ENCODE peak calls at places on chromosomes 4 and X, in eight cellular contexts. One of them, this sample, is unnamed.

GRCh38 chrX:30530591-30530990 is 47.0 kb downstream of the TASL start:
- DNase-seq in activated CD4-positive, alpha-beta T cell treated with anti-CD3 and anti-CD28 coated beads, Interleukin-2, amount 50 U/mL, for 48 hours: no peak
- DNase-seq in NCI-H2081: no peak
- DNase-seq in activated T-cell treated with anti-CD3 and anti-CD28 coated beads, Interleukin-2, amount 50 U/mL, for 72 hours: no peak
- DNase-seq in fibroblast of pulmonary artery: peak; percentile 51
- DNase-seq in T follicular helper cell: no peak
- DNase-seq in activated T-helper 1 cell treated with anti-CD3 and anti-CD28 coated beads, Interleukin-2, amount 50 U/mL, for 16 hours: no peak
- DNase-seq in hypothalamus: no peak
- DNase-seq in this sample: no peak

GRCh38 chr4:15234585-15235126 is 193.2 kb upstream of the C1QTNF7 start:
- DNase-seq in activated CD4-positive, alpha-beta T cell treated with anti-CD3 and anti-CD28 coated beads, Interleukin-2, amount 50 U/mL, for 48 hours: no peak
- DNase-seq in T follicular helper cell: no peak
- DNase-seq in fibroblast of pulmonary artery: peak; percentile 80
- DNase-seq in NCI-H2081: no peak
- DNase-seq in activated T-helper 1 cell treated with anti-CD3 and anti-CD28 coated beads, Interleukin-2, amount 50 U/mL, for 16 hours: no peak
- DNase-seq in hypothalamus: no peak
- DNase-seq in activated T-cell treated with anti-CD3 and anti-CD28 coated beads, Interleukin-2, amount 50 U/mL, for 72 hours: no peak
- DNase-seq in this sample: no peak

GRCh38 chr4:78171482-78171881 is 114.4 kb downstream of the FRAS1 start:
- DNase-seq in activated T-helper 1 cell treated with anti-CD3 and anti-CD28 coated beads, Interleukin-2, amount 50 U/mL, for 16 hours: no peak
- DNase-seq in fibroblast of pulmonary artery: no peak
- DNase-seq in T follicular helper cell: no peak
- DNase-seq in hypothalamus: no peak
- DNase-seq in activated CD4-positive, alpha-beta T cell treated with anti-CD3 and anti-CD28 coated beads, Interleukin-2, amount 50 U/mL, for 48 hours: no peak
- DNase-seq in NCI-H2081: no peak
- DNase-seq in activated T-cell treated with anti-CD3 and anti-CD28 coated beads, Interleukin-2, amount 50 U/mL, for 72 hours: no peak
- DNase-seq in this sample: no peak

GRCh38 chr4:140149851-140150635 is 3.9 kb downstream of the MAML3 start:
- DNase-seq in activated T-helper 1 cell treated with anti-CD3 and anti-CD28 coated beads, Interleukin-2, amount 50 U/mL, for 16 hours: peak; percentile 34
- DNase-seq in activated CD4-positive, alpha-beta T cell treated with anti-CD3 and anti-CD28 coated beads, Interleukin-2, amount 50 U/mL, for 48 hours: peak; percentile 62
- DNase-seq in activated T-cell treated with anti-CD3 and anti-CD28 coated beads, Interleukin-2, amount 50 U/mL, for 72 hours: peak; percentile 65
- DNase-seq in NCI-H2081: peak; percentile 54
- DNase-seq in fibroblast of pulmonary artery: peak; percentile 42
- DNase-seq in T follicular helper cell: peak; percentile 42
- DNase-seq in hypothalamus: peak; percentile 42
- DNase-seq in this sample: peak; percentile 41

GRCh38 chr4:54440394-54441223 is 211.5 kb downstream of the PDGFRA start:
- DNase-seq in activated T-helper 1 cell treated with anti-CD3 and anti-CD28 coated beads, Interleukin-2, amount 50 U/mL, for 16 hours: no peak
- DNase-seq in activated T-cell treated with anti-CD3 and anti-CD28 coated beads, Interleukin-2, amount 50 U/mL, for 72 hours: no peak
- DNase-seq in T follicular helper cell: no peak
- DNase-seq in hypothalamus: peak; percentile 4
- DNase-seq in activated CD4-positive, alpha-beta T cell treated with anti-CD3 and anti-CD28 coated beads, Interleukin-2, amount 50 U/mL, for 48 hours: no peak
- DNase-seq in NCI-H2081: peak; percentile 41
- DNase-seq in fibroblast of pulmonary artery: peak; percentile 61
- DNase-seq in this sample: no peak

GRCh38 chrX:152871260-152871659 is 26.6 kb upstream of the ZNF185 start:
- DNase-seq in T follicular helper cell: no peak
- DNase-seq in activated CD4-positive, alpha-beta T cell treated with anti-CD3 and anti-CD28 coated beads, Interleukin-2, amount 50 U/mL, for 48 hours: no peak
- DNase-seq in hypothalamus: no peak
- DNase-seq in activated T-helper 1 cell treated with anti-CD3 and anti-CD28 coated beads, Interleukin-2, amount 50 U/mL, for 16 hours: no peak
- DNase-seq in activated T-cell treated with anti-CD3 and anti-CD28 coated beads, Interleukin-2, amount 50 U/mL, for 72 hours: no peak
- DNase-seq in NCI-H2081: no peak
- DNase-seq in fibroblast of pulmonary artery: no peak
- DNase-seq in this sample: no peak

GRCh38 chr4:12120968-12121367 is 692.3 kb upstream of the HS3ST1 start:
- DNase-seq in activated T-helper 1 cell treated with anti-CD3 and anti-CD28 coated beads, Interleukin-2, amount 50 U/mL, for 16 hours: no peak
- DNase-seq in fibroblast of pulmonary artery: no peak
- DNase-seq in activated T-cell treated with anti-CD3 and anti-CD28 coated beads, Interleukin-2, amount 50 U/mL, for 72 hours: no peak
- DNase-seq in T follicular helper cell: no peak
- DNase-seq in NCI-H2081: no peak
- DNase-seq in hypothalamus: no peak
- DNase-seq in activated CD4-positive, alpha-beta T cell treated with anti-CD3 and anti-CD28 coated beads, Interleukin-2, amount 50 U/mL, for 48 hours: no peak
- DNase-seq in this sample: no peak

GRCh38 chr4:1826531-1827350 is 29.2 kb downstream of the LETM1 start:
- DNase-seq in hypothalamus: no peak
- DNase-seq in T follicular helper cell: no peak
- DNase-seq in NCI-H2081: no peak
- DNase-seq in activated T-cell treated with anti-CD3 and anti-CD28 coated beads, Interleukin-2, amount 50 U/mL, for 72 hours: no peak
- DNase-seq in activated CD4-positive, alpha-beta T cell treated with anti-CD3 and anti-CD28 coated beads, Interleukin-2, amount 50 U/mL, for 48 hours: no peak
- DNase-seq in activated T-helper 1 cell treated with anti-CD3 and anti-CD28 coated beads, Interleukin-2, amount 50 U/mL, for 16 hours: no peak
- DNase-seq in fibroblast of pulmonary artery: no peak
- DNase-seq in this sample: no peak

GRCh38 chr4:27084685-27085356 is 224.2 kb downstream of the STIM2 start:
- DNase-seq in activated T-helper 1 cell treated with anti-CD3 and anti-CD28 coated beads, Interleukin-2, amount 50 U/mL, for 16 hours: no peak
- DNase-seq in fibroblast of pulmonary artery: peak; percentile 14
- DNase-seq in activated T-cell treated with anti-CD3 and anti-CD28 coated beads, Interleukin-2, amount 50 U/mL, for 72 hours: peak; percentile 3
- DNase-seq in activated CD4-positive, alpha-beta T cell treated with anti-CD3 and anti-CD28 coated beads, Interleukin-2, amount 50 U/mL, for 48 hours: peak; percentile 17
- DNase-seq in hypothalamus: peak; percentile 39
- DNase-seq in NCI-H2081: peak; percentile 40
- DNase-seq in T follicular helper cell: no peak
- DNase-seq in this sample: peak; percentile 59

GRCh38 chrX:151974336-151975227 is at the start of gene GABRE:
- DNase-seq in hypothalamus: peak; percentile 0
- DNase-seq in NCI-H2081: no peak
- DNase-seq in activated CD4-positive, alpha-beta T cell treated with anti-CD3 and anti-CD28 coated beads, Interleukin-2, amount 50 U/mL, for 48 hours: peak; percentile 3
- DNase-seq in activated T-cell treated with anti-CD3 and anti-CD28 coated beads, Interleukin-2, amount 50 U/mL, for 72 hours: peak; percentile 0
- DNase-seq in activated T-helper 1 cell treated with anti-CD3 and anti-CD28 coated beads, Interleukin-2, amount 50 U/mL, for 16 hours: no peak
- DNase-seq in fibroblast of pulmonary artery: no peak
- DNase-seq in T follicular helper cell: no peak
- DNase-seq in this sample: no peak

GRCh38 chr4:154911097-154911496 is 130.0 kb downstream of the RBM46 start:
- DNase-seq in activated T-helper 1 cell treated with anti-CD3 and anti-CD28 coated beads, Interleukin-2, amount 50 U/mL, for 16 hours: no peak
- DNase-seq in fibroblast of pulmonary artery: peak; percentile 11
- DNase-seq in NCI-H2081: no peak
- DNase-seq in activated T-cell treated with anti-CD3 and anti-CD28 coated beads, Interleukin-2, amount 50 U/mL, for 72 hours: no peak
- DNase-seq in activated CD4-positive, alpha-beta T cell treated with anti-CD3 and anti-CD28 coated beads, Interleukin-2, amount 50 U/mL, for 48 hours: no peak
- DNase-seq in T follicular helper cell: no peak
- DNase-seq in hypothalamus: no peak
- DNase-seq in this sample: no peak